ENCODE peak calls at places on chromosomes 13 and 19, in nine cellular contexts. Z, O, M, Q, R, W, P, G and X are unnamed samples.

GRCh38 chr19:31220540-31220939 is 128.7 kb downstream of the TSHZ3 start:
- DNase-seq in Z (peak; percentile 33), O (no peak), M (peak; percentile 24), Q (no peak), R (no peak), W (peak; percentile 50), P (no peak), G (no peak), X (no peak)

GRCh38 chr13:46668906-46669525 is 116.0 kb downstream of the LRCH1 start:
- DNase-seq in Z (no peak), O (no peak), M (no peak), Q (no peak), R (no peak), W (no peak), P (no peak), G (no peak), X (no peak)

GRCh38 chr13:79647518-79647917 is 166.6 kb downstream of the NDFIP2 start:
- DNase-seq in Z (no peak), O (no peak), M (peak; percentile 79), Q (no peak), R (no peak), W (peak; percentile 4), P (no peak), G (peak; percentile 80), X (no peak)

GRCh38 chr19:5141278-5141925 is 172.5 kb downstream of the KDM4B start:
- DNase-seq in Z (peak; percentile 76), O (peak; percentile 9), M (peak; percentile 16), Q (peak; percentile 51), R (no peak), W (peak; percentile 56), P (no peak), G (peak; percentile 30), X (no peak)

GRCh38 chr19:19530423-19530804 is 1.7 kb downstream of the YJEFN3 start:
- DNase-seq in Z (peak; percentile 34), O (peak; percentile 61), M (no peak), Q (peak; percentile 56), R (no peak), W (peak; percentile 34), P (no peak), G (no peak), X (no peak)

GRCh38 chr19:12092065-12092867 is 27.7 kb downstream of the ZNF844 start:
- DNase-seq in Z (peak; percentile 85), O (peak; percentile 71), M (peak; percentile 78), Q (peak; percentile 44), R (peak; percentile 91), W (peak; percentile 92), P (peak; percentile 87), G (peak; percentile 76), X (peak; percentile 65)

GRCh38 chr13:39496487-39496998 is 106.5 kb downstream of the LHFPL6 start:
- DNase-seq in Z (no peak), O (no peak), M (no peak), Q (no peak), R (no peak), W (no peak), P (no peak), G (no peak), X (no peak)

GRCh38 chr13:20676213-20676612 is 27.3 kb upstream of the IL17D start:
- DNase-seq in Z (no peak), O (no peak), M (no peak), Q (no peak), R (no peak), W (no peak), P (no peak), G (no peak), X (no peak)

GRCh38 chr19:7905298-7905697 is 1.6 kb downstream of the MAP2K7 start:
- DNase-seq in Z (no peak), O (no peak), M (no peak), Q (no peak), R (no peak), W (no peak), P (no peak), G (no peak), X (no peak)